ENCODE peak calls at places on chromosomes 5 and 9, in ten cellular contexts. One of them, this sample, is unnamed.

GRCh38 chr5:134873494-134873893 is 677 bp upstream of the TXNDC15 start:
- DNase-seq in K562: no peak
- DNase-seq in esophagus muscularis mucosa: no peak
- DNase-seq in A549: no peak
- DNase-seq in tibial nerve: no peak
- DNase-seq in H1: no peak
- DNase-seq in sigmoid colon: no peak
- DNase-seq in suprapubic skin: no peak
- DNase-seq in ovary: no peak
- DNase-seq in upper lobe of left lung: no peak
- DNase-seq in this sample: no peak

GRCh38 chr9:114988962-114989599 is 58.7 kb upstream of the TNFSF8 start:
- DNase-seq in sigmoid colon: no peak
- DNase-seq in A549: no peak
- DNase-seq in H1: no peak
- DNase-seq in suprapubic skin: no peak
- DNase-seq in ovary: no peak
- DNase-seq in upper lobe of left lung: peak; percentile 49
- DNase-seq in K562: no peak
- DNase-seq in esophagus muscularis mucosa: peak; percentile 87
- DNase-seq in tibial nerve: no peak
- DNase-seq in this sample: no peak

GRCh38 chr9:117927354-117927753 is 223.2 kb downstream of the TLR4 start:
- DNase-seq in K562: no peak
- DNase-seq in upper lobe of left lung: no peak
- DNase-seq in H1: peak; percentile 46
- DNase-seq in A549: no peak
- DNase-seq in esophagus muscularis mucosa: no peak
- DNase-seq in ovary: no peak
- DNase-seq in sigmoid colon: no peak
- DNase-seq in tibial nerve: no peak
- DNase-seq in suprapubic skin: no peak
- DNase-seq in this sample: no peak

GRCh38 chr5:133327946-133328401 is 276.2 kb downstream of the HSPA4 start:
- DNase-seq in K562: no peak
- DNase-seq in H1: no peak
- DNase-seq in sigmoid colon: no peak
- DNase-seq in A549: no peak
- DNase-seq in esophagus muscularis mucosa: no peak
- DNase-seq in tibial nerve: no peak
- DNase-seq in ovary: no peak
- DNase-seq in upper lobe of left lung: no peak
- DNase-seq in suprapubic skin: no peak
- DNase-seq in this sample: no peak

GRCh38 chr9:131394464-131395026 is 659 bp downstream of the PRRC2B start:
- DNase-seq in ovary: peak; percentile 72
- DNase-seq in H1: peak; percentile 59
- DNase-seq in suprapubic skin: peak; percentile 72
- DNase-seq in upper lobe of left lung: peak; percentile 44
- DNase-seq in sigmoid colon: peak; percentile 77
- DNase-seq in esophagus muscularis mucosa: no peak
- DNase-seq in A549: no peak
- DNase-seq in tibial nerve: no peak
- DNase-seq in K562: peak; percentile 83
- DNase-seq in this sample: peak; percentile 48

GRCh38 chr5:138983984-138984383 is 108.8 kb upstream of the LRRTM2 start:
- DNase-seq in esophagus muscularis mucosa: no peak
- DNase-seq in suprapubic skin: no peak
- DNase-seq in H1: no peak
- DNase-seq in sigmoid colon: no peak
- DNase-seq in upper lobe of left lung: no peak
- DNase-seq in ovary: no peak
- DNase-seq in K562: no peak
- DNase-seq in A549: no peak
- DNase-seq in tibial nerve: no peak
- DNase-seq in this sample: no peak

GRCh38 chr9:91483189-91483691 is 59.6 kb upstream of the NFIL3 start:
- DNase-seq in K562: no peak
- DNase-seq in esophagus muscularis mucosa: no peak
- DNase-seq in upper lobe of left lung: no peak
- DNase-seq in suprapubic skin: no peak
- DNase-seq in tibial nerve: no peak
- DNase-seq in sigmoid colon: no peak
- DNase-seq in A549: no peak
- DNase-seq in H1: no peak
- DNase-seq in ovary: no peak
- DNase-seq in this sample: no peak

GRCh38 chr5:109034276-109034675 is 286.6 kb downstream of the FER start:
- DNase-seq in sigmoid colon: no peak
- DNase-seq in A549: no peak
- DNase-seq in esophagus muscularis mucosa: no peak
- DNase-seq in K562: no peak
- DNase-seq in upper lobe of left lung: no peak
- DNase-seq in H1: no peak
- DNase-seq in tibial nerve: no peak
- DNase-seq in suprapubic skin: no peak
- DNase-seq in ovary: no peak
- DNase-seq in this sample: no peak

GRCh38 chr5:115842089-115842881 is 550 bp downstream of the AP3S1 start:
- DNase-seq in H1: peak; percentile 87
- DNase-seq in esophagus muscularis mucosa: no peak
- DNase-seq in suprapubic skin: no peak
- DNase-seq in sigmoid colon: no peak
- DNase-seq in upper lobe of left lung: peak; percentile 30
- DNase-seq in ovary: no peak
- DNase-seq in A549: peak; percentile 53
- DNase-seq in tibial nerve: no peak
- DNase-seq in K562: no peak
- DNase-seq in this sample: no peak
- TF ChIP-seq CTCF in H1: no peak
- TF ChIP-seq CTCF in esophagus muscularis mucosa: peak; percentile 26
- TF ChIP-seq CTCF in suprapubic skin: peak; percentile 20
- TF ChIP-seq CTCF in sigmoid colon: no peak
- TF ChIP-seq CTCF in upper lobe of left lung: peak; percentile 5
- TF ChIP-seq CTCF in ovary: no peak
- TF ChIP-seq CTCF in A549: peak; percentile 28
- TF ChIP-seq CTCF in tibial nerve: peak; percentile 35
- TF ChIP-seq CTCF in K562: no peak
- TF ChIP-seq CTCF in this sample: no peak

GRCh38 chr9:15250013-15250412 is 57.0 kb downstream of the TTC39B start:
- DNase-seq in K562: no peak
- DNase-seq in suprapubic skin: no peak
- DNase-seq in ovary: no peak
- DNase-seq in A549: no peak
- DNase-seq in H1: no peak
- DNase-seq in sigmoid colon: no peak
- DNase-seq in tibial nerve: no peak
- DNase-seq in upper lobe of left lung: no peak
- DNase-seq in esophagus muscularis mucosa: no peak
- DNase-seq in this sample: no peak
- TF ChIP-seq EP300 in K562: no peak
- TF ChIP-seq EP300 in suprapubic skin: no peak
- TF ChIP-seq EP300 in ovary: no peak
- TF ChIP-seq EP300 in A549: no peak
- TF ChIP-seq EP300 in H1: no peak
- TF ChIP-seq EP300 in sigmoid colon: no peak
- TF ChIP-seq EP300 in tibial nerve: no peak
- TF ChIP-seq EP300 in upper lobe of left lung: no peak
- TF ChIP-seq EP300 in esophagus muscularis mucosa: no peak
- TF ChIP-seq EP300 in this sample: no peak

GRCh38 chr9:68551191-68551590 is 10.5 kb upstream of the TMEM252 start:
- DNase-seq in suprapubic skin: no peak
- DNase-seq in esophagus muscularis mucosa: no peak
- DNase-seq in sigmoid colon: no peak
- DNase-seq in upper lobe of left lung: peak; percentile 43
- DNase-seq in ovary: no peak
- DNase-seq in H1: no peak
- DNase-seq in tibial nerve: no peak
- DNase-seq in A549: no peak
- DNase-seq in K562: no peak
- DNase-seq in this sample: peak; percentile 66
- TF ChIP-seq POLR2A in suprapubic skin: no peak
- TF ChIP-seq POLR2A in esophagus muscularis mucosa: no peak
- TF ChIP-seq POLR2A in sigmoid colon: no peak
- TF ChIP-seq POLR2A in upper lobe of left lung: no peak
- TF ChIP-seq POLR2A in ovary: no peak
- TF ChIP-seq POLR2A in H1: no peak
- TF ChIP-seq POLR2A in tibial nerve: no peak
- TF ChIP-seq POLR2A in A549: no peak
- TF ChIP-seq POLR2A in K562: no peak
- TF ChIP-seq POLR2A in this sample: no peak

GRCh38 chr9:24242599-24242998 is 303.1 kb downstream of the IZUMO3 start:
- DNase-seq in H1: no peak
- DNase-seq in sigmoid colon: no peak
- DNase-seq in upper lobe of left lung: no peak
- DNase-seq in tibial nerve: no peak
- DNase-seq in ovary: no peak
- DNase-seq in A549: no peak
- DNase-seq in esophagus muscularis mucosa: no peak
- DNase-seq in suprapubic skin: no peak
- DNase-seq in K562: no peak
- DNase-seq in this sample: no peak

DNA sequence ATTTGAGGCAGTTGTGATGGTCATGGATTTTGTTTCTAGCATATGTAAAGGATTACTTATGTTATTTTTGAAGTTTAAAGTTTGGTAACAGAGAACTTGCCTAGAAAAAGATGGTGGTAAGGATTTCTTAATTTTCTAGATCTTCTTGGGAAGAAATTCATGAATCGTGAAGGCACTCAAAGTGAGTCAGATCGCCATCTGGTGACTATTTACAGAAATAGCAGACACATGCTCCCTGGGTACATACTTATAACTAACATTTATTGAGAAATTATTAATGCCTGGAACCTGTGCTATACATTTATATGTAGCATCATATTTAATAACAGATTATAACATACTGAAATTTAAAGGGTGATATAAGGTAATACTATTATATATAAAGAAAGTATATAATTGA is 299.7 kb downstream of the IZUMO3 start:
- DNase-seq in K562: no peak
- DNase-seq in upper lobe of left lung: no peak
- DNase-seq in ovary: no peak
- DNase-seq in H1: no peak
- DNase-seq in tibial nerve: no peak
- DNase-seq in suprapubic skin: no peak
- DNase-seq in sigmoid colon: no peak
- DNase-seq in A549: no peak
- DNase-seq in esophagus muscularis mucosa: no peak
- DNase-seq in this sample: no peak
- TF ChIP-seq CTCF in K562: no peak
- TF ChIP-seq CTCF in upper lobe of left lung: no peak
- TF ChIP-seq CTCF in ovary: no peak
- TF ChIP-seq CTCF in H1: no peak
- TF ChIP-seq CTCF in tibial nerve: no peak
- TF ChIP-seq CTCF in suprapubic skin: no peak
- TF ChIP-seq CTCF in sigmoid colon: no peak
- TF ChIP-seq CTCF in A549: no peak
- TF ChIP-seq CTCF in esophagus muscularis mucosa: peak; percentile 36
- TF ChIP-seq CTCF in this sample: no peak

GRCh38 chr5:90888511-90889324 is 330.1 kb downstream of the ADGRV1 start:
- DNase-seq in A549: peak; percentile 26
- DNase-seq in K562: no peak
- DNase-seq in suprapubic skin: no peak
- DNase-seq in sigmoid colon: no peak
- DNase-seq in esophagus muscularis mucosa: no peak
- DNase-seq in ovary: no peak
- DNase-seq in upper lobe of left lung: no peak
- DNase-seq in H1: no peak
- DNase-seq in tibial nerve: no peak
- DNase-seq in this sample: no peak
- TF ChIP-seq EP300 in A549: peak; percentile 21
- TF ChIP-seq EP300 in K562: no peak
- TF ChIP-seq EP300 in suprapubic skin: no peak
- TF ChIP-seq EP300 in sigmoid colon: no peak
- TF ChIP-seq EP300 in esophagus muscularis mucosa: no peak
- TF ChIP-seq EP300 in ovary: no peak
- TF ChIP-seq EP300 in upper lobe of left lung: no peak
- TF ChIP-seq EP300 in H1: no peak
- TF ChIP-seq EP300 in tibial nerve: peak; percentile 20
- TF ChIP-seq EP300 in this sample: no peak

This sample was measured in stomach.